ENCODE peak calls at places on chromosomes 5 and 9, in ten cellular contexts. One of them, this sample, is unnamed.

GRCh38 chr5:148186248-148187003 is 16.4 kb upstream of the SPINK6 start:
- DNase-seq in thoracic aorta: no peak
- DNase-seq in IMR-90: peak
- DNase-seq in GM20000: no peak
- DNase-seq in nephron progenitor cell: no peak
- DNase-seq in NCI-H1092 treated with DMSO at 0.1 percent for 48 hours: no peak
- DNase-seq in kidney epithelial cell: peak
- DNase-seq in breast epithelium: no peak
- DNase-seq in lower lobe of right lung: no peak
- DNase-seq in naive thymus-derived CD8-positive, alpha-beta T cell: no peak
- DNase-seq in this sample: no peak

GRCh38 chr5:93632327-93632726 is 49.3 kb downstream of the NR2F1 start:
- DNase-seq in thoracic aorta: no peak
- DNase-seq in IMR-90: peak
- DNase-seq in GM20000: no peak
- DNase-seq in nephron progenitor cell: no peak
- DNase-seq in NCI-H1092 treated with DMSO at 0.1 percent for 48 hours: no peak
- DNase-seq in kidney epithelial cell: no peak
- DNase-seq in breast epithelium: no peak
- DNase-seq in lower lobe of right lung: no peak
- DNase-seq in naive thymus-derived CD8-positive, alpha-beta T cell: no peak
- DNase-seq in this sample: no peak

GRCh38 chr9:13186774-13187173 is 92.7 kb downstream of the MPDZ start:
- DNase-seq in thoracic aorta: no peak
- DNase-seq in IMR-90: no peak
- DNase-seq in GM20000: no peak
- DNase-seq in nephron progenitor cell: no peak
- DNase-seq in NCI-H1092 treated with DMSO at 0.1 percent for 48 hours: no peak
- DNase-seq in kidney epithelial cell: no peak
- DNase-seq in breast epithelium: no peak
- DNase-seq in lower lobe of right lung: no peak
- DNase-seq in naive thymus-derived CD8-positive, alpha-beta T cell: no peak
- DNase-seq in this sample: no peak

GRCh38 chr9:110918316-110919054 is 119.8 kb downstream of the LPAR1 start:
- DNase-seq in thoracic aorta: no peak
- DNase-seq in IMR-90: peak
- DNase-seq in GM20000: no peak
- DNase-seq in nephron progenitor cell: no peak
- DNase-seq in NCI-H1092 treated with DMSO at 0.1 percent for 48 hours: no peak
- DNase-seq in kidney epithelial cell: no peak
- DNase-seq in breast epithelium: no peak
- DNase-seq in lower lobe of right lung: no peak
- DNase-seq in naive thymus-derived CD8-positive, alpha-beta T cell: no peak
- DNase-seq in this sample: no peak

GRCh38 chr9:137918331-137919094 is 40.9 kb downstream of the CACNA1B start:
- DNase-seq in thoracic aorta: no peak
- DNase-seq in IMR-90: no peak
- DNase-seq in GM20000: no peak
- DNase-seq in nephron progenitor cell: no peak
- DNase-seq in NCI-H1092 treated with DMSO at 0.1 percent for 48 hours: no peak
- DNase-seq in kidney epithelial cell: no peak
- DNase-seq in breast epithelium: no peak
- DNase-seq in lower lobe of right lung: no peak
- DNase-seq in naive thymus-derived CD8-positive, alpha-beta T cell: no peak
- DNase-seq in this sample: no peak

GRCh38 chr9:127500399-127500798 is 49.1 kb downstream of the LRSAM1 start:
- DNase-seq in thoracic aorta: no peak
- DNase-seq in IMR-90: no peak
- DNase-seq in GM20000: no peak
- DNase-seq in nephron progenitor cell: no peak
- DNase-seq in NCI-H1092 treated with DMSO at 0.1 percent for 48 hours: no peak
- DNase-seq in kidney epithelial cell: no peak
- DNase-seq in breast epithelium: no peak
- DNase-seq in lower lobe of right lung: no peak
- DNase-seq in naive thymus-derived CD8-positive, alpha-beta T cell: no peak
- DNase-seq in this sample: no peak

GRCh38 chr5:68395302-68395701 is 179.7 kb downstream of the PIK3R1 start:
- DNase-seq in thoracic aorta: no peak
- DNase-seq in IMR-90: no peak
- DNase-seq in GM20000: no peak
- DNase-seq in nephron progenitor cell: no peak
- DNase-seq in NCI-H1092 treated with DMSO at 0.1 percent for 48 hours: no peak
- DNase-seq in kidney epithelial cell: no peak
- DNase-seq in breast epithelium: no peak
- DNase-seq in lower lobe of right lung: no peak
- DNase-seq in naive thymus-derived CD8-positive, alpha-beta T cell: no peak
- DNase-seq in this sample: no peak

GRCh38 chr9:110156902-110157301 is 51.1 kb downstream of the C9orf152 start:
- DNase-seq in thoracic aorta: no peak
- DNase-seq in IMR-90: no peak
- DNase-seq in GM20000: peak
- DNase-seq in nephron progenitor cell: no peak
- DNase-seq in NCI-H1092 treated with DMSO at 0.1 percent for 48 hours: no peak
- DNase-seq in kidney epithelial cell: no peak
- DNase-seq in breast epithelium: no peak
- DNase-seq in lower lobe of right lung: no peak
- DNase-seq in naive thymus-derived CD8-positive, alpha-beta T cell: no peak
- DNase-seq in this sample: peak

GRCh38 chr5:173004447-173004846 is 20.9 kb downstream of the ATP6V0E1 start:
- DNase-seq in thoracic aorta: no peak
- DNase-seq in IMR-90: no peak
- DNase-seq in GM20000: no peak
- DNase-seq in nephron progenitor cell: no peak
- DNase-seq in NCI-H1092 treated with DMSO at 0.1 percent for 48 hours: no peak
- DNase-seq in kidney epithelial cell: no peak
- DNase-seq in breast epithelium: no peak
- DNase-seq in lower lobe of right lung: no peak
- DNase-seq in naive thymus-derived CD8-positive, alpha-beta T cell: no peak
- DNase-seq in this sample: no peak